ENCODE peak calls at places on chromosome 22, in five cellular contexts. One of them, this sample, is unnamed.

GRCh38 chr22:42792909-42793847 is 63.9 kb downstream of the ARFGAP3 start:
- DNase-seq in colonic mucosa: no peak
- DNase-seq in heart right ventricle: no peak
- DNase-seq in NB4: no peak
- DNase-seq in PC-9: no peak
- DNase-seq in this sample: no peak

GRCh38 chr22:35299217-35299716 is 427 bp upstream of the TOM1 start:
- DNase-seq in PC-9: no peak
- DNase-seq in heart right ventricle: no peak
- DNase-seq in colonic mucosa: no peak
- DNase-seq in NB4: no peak
- DNase-seq in this sample: no peak

GRCh38 chr22:17733484-17733883 is 40.8 kb downstream of the BID start:
- DNase-seq in colonic mucosa: no peak
- DNase-seq in PC-9: no peak
- DNase-seq in heart right ventricle: no peak
- DNase-seq in NB4: no peak
- DNase-seq in this sample: no peak

GRCh38 chr22:17918840-17919239 is 105.5 kb downstream of the MICAL3 start:
- DNase-seq in NB4: no peak
- DNase-seq in heart right ventricle: no peak
- DNase-seq in colonic mucosa: no peak
- DNase-seq in PC-9: peak; percentile 34
- DNase-seq in this sample: no peak

GRCh38 chr22:17633217-17633997 is 4.9 kb upstream of the ATP6V1E1 start:
- DNase-seq in heart right ventricle: no peak
- DNase-seq in PC-9: peak; percentile 56
- DNase-seq in colonic mucosa: no peak
- DNase-seq in NB4: no peak
- DNase-seq in this sample: no peak

GRCh38 chr22:49154433-49154832 is 673.2 kb downstream of the BRD1 start:
- DNase-seq in PC-9: no peak
- DNase-seq in colonic mucosa: no peak
- DNase-seq in NB4: no peak
- DNase-seq in heart right ventricle: no peak
- DNase-seq in this sample: no peak

GRCh38 chr22:37187552-37187890 is 526 bp downstream of the C1QTNF6 start:
- DNase-seq in PC-9: no peak
- DNase-seq in colonic mucosa: peak; percentile 73
- DNase-seq in NB4: no peak
- DNase-seq in heart right ventricle: no peak
- DNase-seq in this sample: no peak

GRCh38 chr22:47775686-47776085 is 1013.2 kb downstream of the TBC1D22A start:
- DNase-seq in NB4: no peak
- DNase-seq in PC-9: no peak
- DNase-seq in heart right ventricle: no peak
- DNase-seq in colonic mucosa: no peak
- DNase-seq in this sample: no peak

GRCh38 chr22:36208934-36209333 is 7.3 kb upstream of the APOL4 start:
- DNase-seq in NB4: no peak
- DNase-seq in PC-9: no peak
- DNase-seq in heart right ventricle: no peak
- DNase-seq in colonic mucosa: no peak
- DNase-seq in this sample: no peak

GRCh38 chr22:40595497-40596234 is 40.9 kb downstream of the MRTFA start:
- DNase-seq in PC-9: no peak
- DNase-seq in NB4: peak; percentile 42
- DNase-seq in colonic mucosa: no peak
- DNase-seq in heart right ventricle: no peak
- DNase-seq in this sample: no peak

GRCh38 chr22:46823248-46823647 is 60.8 kb downstream of the TBC1D22A start:
- DNase-seq in colonic mucosa: no peak
- DNase-seq in PC-9: no peak
- DNase-seq in heart right ventricle: no peak
- DNase-seq in NB4: no peak
- DNase-seq in this sample: no peak

GRCh38 chr22:47124451-47124881 is 362.0 kb downstream of the TBC1D22A start:
- DNase-seq in colonic mucosa: no peak
- DNase-seq in PC-9: no peak
- DNase-seq in heart right ventricle: no peak
- DNase-seq in NB4: no peak
- DNase-seq in this sample: no peak

GRCh38 chr22:38304526-38304925 is 12.7 kb downstream of the CSNK1E start:
- DNase-seq in colonic mucosa: no peak
- DNase-seq in NB4: no peak
- DNase-seq in heart right ventricle: peak; percentile 56
- DNase-seq in PC-9: no peak
- DNase-seq in this sample: no peak

GRCh38 chr22:38303974-38304373 is 13.3 kb downstream of the CSNK1E start:
- DNase-seq in colonic mucosa: no peak
- DNase-seq in PC-9: no peak
- DNase-seq in heart right ventricle: peak; percentile 29
- DNase-seq in NB4: peak; percentile 50
- DNase-seq in this sample: no peak

GRCh38 chr22:38302906-38303305 is 14.3 kb downstream of the CSNK1E start:
- DNase-seq in NB4: no peak
- DNase-seq in PC-9: no peak
- DNase-seq in heart right ventricle: no peak
- DNase-seq in colonic mucosa: no peak
- DNase-seq in this sample: no peak

GRCh38 chr22:38308791-38309498 is 8.3 kb downstream of the CSNK1E start:
- DNase-seq in NB4: no peak
- DNase-seq in colonic mucosa: no peak
- DNase-seq in PC-9: no peak
- DNase-seq in heart right ventricle: no peak
- DNase-seq in this sample: no peak

DNA sequence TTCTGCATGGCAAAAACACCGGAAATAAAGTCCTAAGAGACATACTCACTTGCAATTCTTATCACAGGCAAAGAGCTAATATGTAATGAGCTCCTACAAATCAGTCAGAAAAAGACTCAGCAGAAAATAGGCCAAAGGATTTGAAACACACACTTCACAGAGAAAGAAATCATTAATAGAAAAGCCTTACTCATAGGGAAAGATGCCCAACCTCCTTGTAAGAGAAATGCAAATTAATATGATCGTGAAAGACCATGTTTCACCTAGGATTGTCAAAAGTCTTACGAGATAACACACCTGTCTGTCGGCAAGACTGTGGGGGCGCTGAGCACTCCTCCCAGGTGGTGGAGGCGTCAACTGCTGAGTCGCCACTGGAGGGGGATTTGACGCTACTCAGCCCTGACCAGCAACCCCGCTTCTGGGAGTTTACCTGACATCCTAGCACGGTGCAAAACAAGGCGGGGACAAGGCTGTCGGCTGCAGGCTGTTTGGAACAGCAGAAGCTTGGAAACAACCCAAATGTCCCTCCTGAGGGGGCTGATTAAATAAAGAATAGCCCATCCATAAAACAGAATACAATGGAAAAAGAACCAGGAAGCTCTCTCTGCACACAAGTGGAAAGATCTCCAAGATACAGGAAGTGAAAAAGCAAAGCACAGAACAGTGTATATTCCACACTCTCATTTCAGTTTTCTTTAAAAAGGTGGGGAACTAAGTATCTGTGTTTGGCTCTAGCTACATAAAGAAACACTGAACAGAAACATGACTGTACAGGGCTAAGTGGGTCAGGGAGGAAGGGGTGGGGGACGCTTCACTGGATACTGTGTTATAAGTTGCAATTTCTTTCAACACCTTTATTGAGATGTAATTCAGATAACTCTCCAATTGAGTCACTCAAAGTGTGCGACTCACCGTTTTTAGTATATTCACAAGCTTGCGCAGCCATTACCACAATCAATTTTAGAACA is 11.5 kb downstream of the CSNK1E start:
- DNase-seq in heart right ventricle: no peak
- DNase-seq in colonic mucosa: peak; percentile 64
- DNase-seq in PC-9: peak; percentile 52
- DNase-seq in NB4: peak; percentile 59
- DNase-seq in this sample: no peak
- TF ChIP-seq CTCF in heart right ventricle: no peak
- TF ChIP-seq CTCF in colonic mucosa: no peak
- TF ChIP-seq CTCF in PC-9: no peak
- TF ChIP-seq CTCF in NB4: no peak
- TF ChIP-seq CTCF in this sample: no peak

GRCh38 chr22:23888615-23889401 is 5.4 kb upstream of the MIF start:
- DNase-seq in NB4: peak; percentile 23
- DNase-seq in colonic mucosa: no peak
- DNase-seq in PC-9: no peak
- DNase-seq in heart right ventricle: no peak
- DNase-seq in this sample: no peak
- TF ChIP-seq CTCF in NB4: no peak
- TF ChIP-seq CTCF in colonic mucosa: no peak
- TF ChIP-seq CTCF in PC-9: no peak
- TF ChIP-seq CTCF in heart right ventricle: no peak
- TF ChIP-seq CTCF in this sample: no peak

GRCh38 chr22:33467718-33468117 is 409.5 kb upstream of the SYN3 start:
- DNase-seq in PC-9: no peak
- DNase-seq in colonic mucosa: no peak
- DNase-seq in heart right ventricle: no peak
- DNase-seq in NB4: no peak
- DNase-seq in this sample: no peak
- TF ChIP-seq CTCF in PC-9: no peak
- TF ChIP-seq CTCF in colonic mucosa: no peak
- TF ChIP-seq CTCF in heart right ventricle: no peak
- TF ChIP-seq CTCF in NB4: no peak
- TF ChIP-seq CTCF in this sample: no peak

DNA sequence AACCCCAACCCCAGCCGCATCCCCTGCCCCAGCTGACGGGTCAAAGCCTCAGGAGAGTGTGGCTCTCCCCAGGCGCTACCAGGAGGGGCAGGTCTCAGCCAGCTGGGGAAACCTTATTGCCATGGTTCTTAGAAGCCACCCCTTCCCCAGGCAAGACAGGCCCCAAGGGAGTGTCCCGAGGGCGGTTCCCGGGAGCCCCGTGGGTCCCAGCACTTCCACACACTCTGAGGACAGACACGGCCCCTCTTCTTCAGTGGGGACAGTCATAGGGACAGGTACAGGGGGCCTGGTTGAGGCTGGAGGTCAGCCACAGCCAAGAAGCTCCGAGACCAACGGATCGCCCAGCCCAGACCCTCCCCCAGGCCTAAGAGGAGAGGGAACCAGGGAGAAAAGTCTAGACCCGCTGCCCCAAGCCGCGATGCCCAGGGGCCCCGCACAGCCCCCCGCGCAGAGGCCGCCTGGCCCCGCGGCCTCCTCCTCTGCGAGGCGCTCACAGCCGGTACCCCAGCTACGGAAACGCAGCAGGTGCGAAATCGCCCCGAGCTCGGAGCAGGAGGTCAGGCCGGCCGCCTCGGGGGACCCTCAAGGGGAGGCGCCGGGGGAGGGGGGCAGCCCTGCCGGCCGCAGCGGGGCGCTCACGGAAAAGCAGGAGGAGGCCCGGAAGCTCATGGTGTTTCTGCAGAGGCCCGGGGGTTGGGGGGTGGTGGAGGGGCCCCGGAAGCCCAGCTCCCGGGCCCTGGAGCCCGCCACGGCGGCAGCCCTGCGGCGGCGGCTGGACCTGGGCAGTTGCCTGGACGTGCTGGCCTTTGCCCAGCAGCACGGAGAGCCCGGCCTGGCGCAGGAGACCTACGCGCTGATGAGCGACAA is 2.6 kb downstream of the KLHDC7B start:
- DNase-seq in NB4: peak; percentile 80
- DNase-seq in PC-9: no peak
- DNase-seq in colonic mucosa: no peak
- DNase-seq in heart right ventricle: peak; percentile 29
- DNase-seq in this sample: peak; percentile 56
- TF ChIP-seq CTCF in NB4: peak; percentile 3
- TF ChIP-seq CTCF in PC-9: no peak
- TF ChIP-seq CTCF in colonic mucosa: no peak
- TF ChIP-seq CTCF in heart right ventricle: no peak
- TF ChIP-seq CTCF in this sample: no peak

DNA sequence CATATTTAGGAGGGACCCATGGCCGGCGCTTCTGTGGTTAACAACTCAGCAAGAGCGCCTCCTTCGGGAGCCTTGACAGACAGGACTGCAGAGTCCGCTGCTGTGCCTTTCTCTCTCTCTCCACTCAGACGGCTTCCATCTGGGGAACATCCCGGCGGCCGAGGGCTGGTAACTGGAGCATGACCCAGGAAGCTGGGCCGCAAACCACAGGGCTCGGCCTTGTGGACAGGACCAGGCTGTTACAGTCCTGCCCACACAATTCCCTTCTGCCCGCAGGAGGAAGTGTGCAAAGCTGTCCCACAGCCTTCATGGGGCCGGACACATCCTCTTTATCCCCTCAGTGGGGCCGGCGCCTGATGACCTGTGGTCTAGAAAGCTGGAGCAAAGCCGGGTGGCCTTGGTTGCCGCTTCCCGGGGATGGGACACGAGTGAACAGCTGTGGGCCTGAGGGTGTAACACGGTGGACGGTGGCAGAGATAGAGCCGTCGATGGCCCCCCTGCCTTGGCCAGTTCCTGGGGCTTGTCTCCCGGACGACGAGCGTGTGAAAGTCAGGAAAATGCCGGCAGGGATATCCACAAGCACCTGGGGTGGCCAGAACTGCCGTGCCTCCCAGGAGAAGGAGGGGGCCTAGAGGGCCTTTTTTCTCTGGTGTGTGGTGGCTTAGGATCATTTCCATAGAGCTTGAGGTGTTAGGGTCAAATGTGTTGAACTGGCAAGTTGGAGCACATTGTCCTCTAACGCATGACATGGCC is 50.1 kb downstream of the FBLN1 start:
- DNase-seq in heart right ventricle: peak; percentile 69
- DNase-seq in PC-9: no peak
- DNase-seq in NB4: peak; percentile 90
- DNase-seq in colonic mucosa: peak; percentile 41
- DNase-seq in this sample: no peak
- TF ChIP-seq CTCF in heart right ventricle: no peak
- TF ChIP-seq CTCF in PC-9: no peak
- TF ChIP-seq CTCF in NB4: peak; percentile 50
- TF ChIP-seq CTCF in colonic mucosa: no peak
- TF ChIP-seq CTCF in this sample: no peak

DNA sequence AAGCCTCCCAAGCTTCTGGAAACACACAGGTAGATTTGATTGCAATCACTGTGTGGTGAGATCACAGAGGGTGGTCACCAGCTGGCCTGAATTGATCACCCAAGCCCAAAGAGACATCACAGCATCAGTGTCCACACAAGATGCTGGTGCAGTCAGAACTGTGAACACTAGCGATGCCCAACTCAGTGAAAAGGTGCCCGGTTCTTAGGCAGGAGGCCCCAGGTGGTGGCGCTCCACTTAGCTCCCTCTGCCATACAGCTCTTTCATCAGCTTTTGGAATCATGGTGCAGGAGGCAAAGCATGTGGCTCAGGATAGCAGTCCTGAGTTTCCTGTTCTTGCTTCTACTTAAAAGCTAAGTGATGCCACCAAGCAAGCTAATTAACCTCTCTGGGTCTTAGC is 11.1 kb downstream of the DGCR2 start:
- DNase-seq in PC-9: no peak
- DNase-seq in heart right ventricle: no peak
- DNase-seq in colonic mucosa: no peak
- DNase-seq in NB4: peak; percentile 35
- DNase-seq in this sample: no peak
- TF ChIP-seq CTCF in PC-9: no peak
- TF ChIP-seq CTCF in heart right ventricle: no peak
- TF ChIP-seq CTCF in colonic mucosa: no peak
- TF ChIP-seq CTCF in NB4: no peak
- TF ChIP-seq CTCF in this sample: no peak

DNA sequence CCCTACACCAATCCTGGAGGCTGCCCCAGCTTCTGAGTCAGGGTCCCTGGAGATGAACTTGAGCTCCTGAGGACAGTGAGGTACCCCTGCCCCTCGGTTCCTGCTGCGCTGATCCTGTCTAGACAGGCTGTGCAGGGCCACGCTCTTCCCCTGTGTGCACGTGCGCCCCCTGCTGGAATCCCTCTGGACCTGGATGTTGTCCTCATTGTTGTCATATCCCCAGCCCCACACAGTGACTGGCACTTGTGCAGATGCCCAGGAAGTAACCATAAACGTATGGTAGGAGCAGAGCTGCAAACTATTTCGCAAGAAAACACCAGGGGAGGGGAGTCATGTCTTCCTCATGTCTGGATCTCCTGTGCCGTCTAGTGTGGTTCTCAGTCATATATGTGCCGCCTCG is 114.7 kb downstream of the CRYBB2 start:
- DNase-seq in colonic mucosa: peak; percentile 71
- DNase-seq in PC-9: no peak
- DNase-seq in NB4: peak; percentile 84
- DNase-seq in heart right ventricle: peak; percentile 78
- DNase-seq in this sample: no peak
- TF ChIP-seq CTCF in colonic mucosa: peak; percentile 54
- TF ChIP-seq CTCF in PC-9: peak; percentile 55
- TF ChIP-seq CTCF in NB4: peak; percentile 75
- TF ChIP-seq CTCF in heart right ventricle: peak; percentile 50
- TF ChIP-seq CTCF in this sample: no peak

This sample was measured in natural killer cell.